ENCODE peak calls at places on chromosomes 11 and 22, in six cellular contexts. G is lower leg skin, C is PC-3, M is dorsolateral prefrontal cortex, O is pancreas, T is mucosa of descending colon. I is an unnamed sample.

GRCh38 chr11:63888170-63889086 is 28.5 kb downstream of the RCOR2 start:
- DNase-seq in G (peak), C (peak), M (peak), O (peak), T (peak), I (peak)

GRCh38 chr11:910044-910588 is 494 bp downstream of the CHID1 start:
- DNase-seq in G (no peak), C (no peak), M (no peak), O (no peak), T (no peak), I (no peak)

GRCh38 chr22:21758056-21758455 is 22.5 kb upstream of the YPEL1 start:
- DNase-seq in G (no peak), C (no peak), M (no peak), O (no peak), T (no peak), I (no peak)

GRCh38 chr11:129740877-129741276 is 74.8 kb upstream of the TMEM45B start:
- DNase-seq in G (no peak), C (no peak), M (no peak), O (no peak), T (no peak), I (no peak)

GRCh38 chr22:37051629-37052385 is at the start of gene KCTD17:
- DNase-seq in G (peak), C (peak), M (peak), O (peak), T (peak), I (peak)

GRCh38 chr22:20155330-20156041 is 4.6 kb upstream of the CCDC188 start:
- DNase-seq in G (no peak), C (no peak), M (peak), O (no peak), T (peak), I (no peak)

GRCh38 chr11:15969281-15969680 is 387.1 kb downstream of the SOX6 start:
- DNase-seq in G (peak), C (peak), M (peak), O (peak), T (no peak), I (peak)

GRCh38 chr11:68002943-68003845 is 703 bp downstream of the UNC93B1 start:
- DNase-seq in G (no peak), C (peak), M (no peak), O (peak), T (peak), I (no peak)

GRCh38 chr11:36822829-36823228 is 224.8 kb upstream of the RAG2 start:
- DNase-seq in G (no peak), C (no peak), M (no peak), O (no peak), T (no peak), I (no peak)

GRCh38 chr22:41713004-41713403 is 13.7 kb downstream of the MEI1 start:
- DNase-seq in G (no peak), C (peak), M (no peak), O (no peak), T (no peak), I (no peak)

GRCh38 chr11:18853086-18853720 is 61.6 kb upstream of the PTPN5 start:
- DNase-seq in G (no peak), C (peak), M (no peak), O (peak), T (no peak), I (peak)

GRCh38 chr11:124114942-124115781 is at the start of gene VWA5A:
- DNase-seq in G (peak), C (peak), M (peak), O (peak), T (peak), I (peak)

GRCh38 chr11:13826505-13827278 is 135.8 kb upstream of the SPON1 start:
- DNase-seq in G (no peak), C (peak), M (no peak), O (no peak), T (no peak), I (peak)

GRCh38 chr11:84558085-84558905 is 1068.8 kb downstream of the DLG2 start:
- DNase-seq in G (no peak), C (peak), M (peak), O (peak), T (peak), I (peak)

GRCh38 chr22:46753360-46753759 is 9.1 kb upstream of the TBC1D22A start:
- DNase-seq in G (no peak), C (no peak), M (no peak), O (no peak), T (no peak), I (no peak)
- H3K4me3 ChIP-seq in G (no peak), C (no peak), M (no peak), O (no peak), T (no peak), I (no peak)

GRCh38 chr11:66721939-66722338 is 7.1 kb downstream of the SPTBN2 start:
- DNase-seq in G (no peak), C (no peak), M (no peak), O (no peak), T (no peak), I (no peak)

GRCh38 chr11:66718320-66718971 is 10.6 kb downstream of the SPTBN2 start:
- DNase-seq in G (no peak), C (no peak), M (no peak), O (peak), T (peak), I (peak)

GRCh38 chr11:66720899-66721470 is 8.0 kb downstream of the SPTBN2 start:
- DNase-seq in G (no peak), C (no peak), M (no peak), O (no peak), T (no peak), I (no peak)

GRCh38 chr11:66719111-66719872 is 9.7 kb downstream of the SPTBN2 start:
- DNase-seq in G (no peak), C (no peak), M (no peak), O (no peak), T (no peak), I (no peak)

GRCh38 chr11:66720223-66720898 is 8.7 kb downstream of the SPTBN2 start:
- DNase-seq in G (no peak), C (peak), M (peak), O (peak), T (peak), I (peak)
- H3K4me3 ChIP-seq in G (no peak), C (peak), M (no peak), O (no peak), T (no peak), I (no peak)

GRCh38 chr11:65476632-65477270 is 22.1 kb upstream of the MALAT1 start:
- DNase-seq in G (no peak), C (no peak), M (peak), O (no peak), T (peak), I (no peak)

GRCh38 chr11:65482306-65482850 is 16.5 kb upstream of the MALAT1 start:
- DNase-seq in G (no peak), C (no peak), M (no peak), O (no peak), T (no peak), I (no peak)

GRCh38 chr11:65479184-65480145 is 19.4 kb upstream of the MALAT1 start:
- DNase-seq in G (no peak), C (no peak), M (no peak), O (peak), T (peak), I (no peak)

GRCh38 chr11:65477271-65478029 is 21.4 kb upstream of the MALAT1 start:
- DNase-seq in G (peak), C (peak), M (peak), O (peak), T (peak), I (peak)

GRCh38 chr11:65478411-65479183 is 20.2 kb upstream of the MALAT1 start:
- DNase-seq in G (no peak), C (no peak), M (no peak), O (peak), T (peak), I (no peak)
- H3K4me3 ChIP-seq in G (no peak), C (no peak), M (peak), O (peak), T (no peak), I (no peak)

GRCh38 chr11:125138966-125139365 is 25.6 kb upstream of the PKNOX2 start:
- DNase-seq in G (no peak), C (no peak), M (no peak), O (no peak), T (no peak), I (no peak)

GRCh38 chr11:125140251-125140650 is 24.3 kb upstream of the PKNOX2 start:
- DNase-seq in G (no peak), C (no peak), M (no peak), O (no peak), T (no peak), I (no peak)

GRCh38 chr11:125141686-125142535 is 22.6 kb upstream of the PKNOX2 start:
- DNase-seq in G (no peak), C (peak), M (no peak), O (peak), T (peak), I (no peak)

GRCh38 chr11:125146232-125146631 is 18.3 kb upstream of the PKNOX2 start:
- DNase-seq in G (no peak), C (no peak), M (no peak), O (no peak), T (no peak), I (no peak)

GRCh38 chr11:125141178-125141577 is 23.4 kb upstream of the PKNOX2 start:
- DNase-seq in G (no peak), C (no peak), M (no peak), O (no peak), T (no peak), I (no peak)
- H3K4me3 ChIP-seq in G (no peak), C (no peak), M (no peak), O (no peak), T (no peak), I (no peak)

DNA sequence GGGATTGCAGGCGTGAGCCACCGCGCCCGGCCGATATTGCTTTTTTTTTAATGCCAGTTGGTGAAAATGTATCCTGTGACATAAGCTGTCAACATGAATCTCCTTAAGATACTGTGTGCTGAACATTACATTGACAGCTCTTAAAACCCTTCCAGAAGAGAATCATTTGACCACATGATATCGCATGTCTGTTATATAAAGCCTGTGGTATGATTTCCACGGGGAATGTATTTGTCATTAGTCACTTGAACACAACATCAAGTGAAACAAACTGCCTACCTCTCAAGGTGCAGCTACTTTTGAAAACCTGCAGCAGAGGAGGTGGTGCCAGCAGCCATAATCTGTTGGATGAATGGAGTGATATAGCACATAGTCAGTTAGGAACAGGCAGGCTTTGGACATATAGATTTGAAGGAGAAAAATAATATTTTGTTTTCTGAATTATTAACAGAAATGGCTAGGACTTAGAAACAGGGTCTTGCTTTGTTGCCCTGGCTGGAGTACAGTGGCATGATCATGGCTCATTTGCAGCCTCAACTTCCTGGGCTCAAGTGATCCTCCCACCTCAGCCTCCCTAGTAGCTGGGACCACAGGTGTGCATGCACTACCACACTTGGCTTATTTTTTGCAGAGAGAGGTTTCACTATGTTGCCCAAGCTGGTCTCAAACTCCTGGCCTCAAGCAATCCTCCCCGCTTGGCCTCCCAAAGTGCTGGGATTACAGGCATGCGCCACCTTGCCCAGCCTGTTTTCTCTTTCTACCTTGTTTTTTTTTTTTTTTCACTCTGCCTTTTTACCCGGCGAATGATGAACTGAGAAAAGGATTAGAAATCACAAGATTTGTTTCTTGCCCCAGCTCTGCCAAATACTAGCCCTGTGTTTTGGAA is 67.3 kb downstream of the BCL2L13 start:
- DNase-seq in G (no peak), C (peak), M (no peak), O (no peak), T (no peak), I (peak)
- H3K4me3 ChIP-seq in G (no peak), C (peak), M (peak), O (no peak), T (no peak), I (no peak)

DNA sequence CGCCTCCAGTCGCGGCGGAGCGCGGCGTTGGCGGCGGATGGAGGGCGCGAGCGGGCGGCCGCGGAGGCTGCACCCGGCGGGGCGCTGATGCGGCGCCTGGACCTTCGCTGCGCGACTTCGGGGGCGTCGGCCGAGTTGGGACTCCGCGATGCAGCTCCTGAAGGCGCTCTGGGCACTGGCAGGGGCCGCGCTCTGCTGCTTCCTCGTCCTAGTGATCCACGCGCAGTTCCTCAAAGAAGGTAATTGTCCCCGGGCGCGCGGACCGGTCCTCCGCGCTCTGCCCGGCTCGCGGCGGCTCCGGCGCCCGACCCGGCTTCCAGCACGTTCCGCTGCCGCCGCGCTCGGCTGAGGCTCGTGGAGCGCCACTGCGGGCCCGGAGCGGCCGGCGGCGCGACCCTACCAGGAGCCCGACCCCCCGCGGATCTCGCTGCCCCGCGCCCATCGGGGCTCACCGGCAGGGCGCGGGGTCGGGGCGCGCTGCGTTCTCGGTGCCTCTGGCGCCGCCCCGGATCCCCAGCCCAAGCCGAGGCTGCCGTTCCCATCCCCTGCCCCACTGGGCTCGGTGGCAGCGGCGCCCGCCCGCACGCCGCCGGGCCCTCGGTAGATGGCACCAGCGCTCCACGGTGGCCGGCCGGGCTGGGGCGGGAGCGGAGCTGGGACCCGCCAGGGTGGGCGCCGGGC is 1251.2 kb downstream of the BRD1 start:
- DNase-seq in G (no peak), C (no peak), M (no peak), O (no peak), T (no peak), I (no peak)
- H3K4me3 ChIP-seq in G (no peak), C (no peak), M (peak), O (peak), T (no peak), I (no peak)

GRCh38 chr22:49502126-49502826 is 325.4 kb downstream of the BRD1 start:
- DNase-seq in G (no peak), C (peak), M (no peak), O (no peak), T (no peak), I (no peak)
- H3K4me3 ChIP-seq in G (no peak), C (peak), M (no peak), O (no peak), T (no peak), I (no peak)